ENCODE peak calls at places on chromosomes 3 and 15, in four cellular contexts. One of them, this sample, is unnamed.

GRCh38 chr3:195900426-195901355 is 7.7 kb downstream of the TNK2 start:
- DNase-seq in ovary: no peak
- DNase-seq in AG04450: no peak
- DNase-seq in colonic mucosa: no peak
- DNase-seq in this sample: peak; percentile 81

GRCh38 chr15:62165793-62166380 is 802 bp upstream of the C2CD4B start:
- DNase-seq in colonic mucosa: no peak
- DNase-seq in ovary: no peak
- DNase-seq in AG04450: no peak
- DNase-seq in this sample: no peak

GRCh38 chr15:61750271-61751084 is 309.8 kb downstream of the VPS13C start:
- DNase-seq in colonic mucosa: peak; percentile 72
- DNase-seq in AG04450: no peak
- DNase-seq in ovary: no peak
- DNase-seq in this sample: no peak

GRCh38 chr15:84648539-84648938 is 5.5 kb downstream of the WDR73 start:
- DNase-seq in ovary: no peak
- DNase-seq in AG04450: no peak
- DNase-seq in colonic mucosa: no peak
- DNase-seq in this sample: no peak

GRCh38 chr3:62214850-62215249 is 158.5 kb downstream of the FEZF2 start:
- DNase-seq in ovary: no peak
- DNase-seq in AG04450: no peak
- DNase-seq in colonic mucosa: peak; percentile 22
- DNase-seq in this sample: no peak

GRCh38 chr3:123076496-123077418 is 9.9 kb downstream of the PDIA5 start:
- DNase-seq in colonic mucosa: no peak
- DNase-seq in ovary: peak; percentile 73
- DNase-seq in AG04450: no peak
- DNase-seq in this sample: no peak

GRCh38 chr15:74873756-74874424 is 725 bp upstream of the SCAMP2 start:
- DNase-seq in AG04450: no peak
- DNase-seq in ovary: peak; percentile 45
- DNase-seq in colonic mucosa: peak; percentile 47
- DNase-seq in this sample: no peak

GRCh38 chr3:196138927-196139680 is 57.2 kb upstream of the TFRC start:
- DNase-seq in AG04450: peak; percentile 55
- DNase-seq in ovary: no peak
- DNase-seq in colonic mucosa: no peak
- DNase-seq in this sample: no peak

GRCh38 chr15:80695911-80696651 is 971 bp downstream of the ABHD17C start:
- DNase-seq in colonic mucosa: peak; percentile 79
- DNase-seq in ovary: no peak
- DNase-seq in AG04450: no peak
- DNase-seq in this sample: peak; percentile 78

GRCh38 chr15:64738231-64739095 is 36.9 kb downstream of the RBPMS2 start:
- DNase-seq in colonic mucosa: no peak
- DNase-seq in AG04450: no peak
- DNase-seq in ovary: no peak
- DNase-seq in this sample: no peak

GRCh38 chr3:17986393-17986816 is 244.0 kb upstream of the TBC1D5 start:
- DNase-seq in ovary: no peak
- DNase-seq in colonic mucosa: no peak
- DNase-seq in AG04450: no peak
- DNase-seq in this sample: no peak

GRCh38 chr3:72062017-72062416 is 277.1 kb upstream of the PROK2 start:
- DNase-seq in ovary: no peak
- DNase-seq in colonic mucosa: no peak
- DNase-seq in AG04450: no peak
- DNase-seq in this sample: no peak

GRCh38 chr15:63264685-63265302 is 12.6 kb upstream of the APH1B start:
- DNase-seq in ovary: no peak
- DNase-seq in AG04450: peak; percentile 64
- DNase-seq in colonic mucosa: no peak
- DNase-seq in this sample: no peak

GRCh38 chr3:58640700-58641372 is 25.7 kb downstream of the FAM3D start:
- DNase-seq in colonic mucosa: peak; percentile 77
- DNase-seq in ovary: peak; percentile 60
- DNase-seq in AG04450: peak; percentile 50
- DNase-seq in this sample: peak; percentile 78

GRCh38 chr15:42385206-42385979 is 26.1 kb downstream of the CAPN3 start:
- DNase-seq in colonic mucosa: peak; percentile 59
- DNase-seq in ovary: no peak
- DNase-seq in AG04450: peak; percentile 27
- DNase-seq in this sample: no peak

GRCh38 chr3:170425491-170426239 is 7.0 kb downstream of the CLDN11 start:
- DNase-seq in colonic mucosa: no peak
- DNase-seq in ovary: no peak
- DNase-seq in AG04450: no peak
- DNase-seq in this sample: no peak

GRCh38 chr15:74497584-74497983 is 36.6 kb upstream of the UBL7 start:
- DNase-seq in ovary: no peak
- DNase-seq in AG04450: no peak
- DNase-seq in colonic mucosa: peak; percentile 21
- DNase-seq in this sample: peak; percentile 48

GRCh38 chr15:34365073-34365825 is 1.7 kb downstream of the LPCAT4 start:
- DNase-seq in AG04450: no peak
- DNase-seq in ovary: no peak
- DNase-seq in colonic mucosa: no peak
- DNase-seq in this sample: no peak

GRCh38 chr3:39907981-39908380 is 98.6 kb downstream of the MYRIP start:
- DNase-seq in ovary: no peak
- DNase-seq in AG04450: no peak
- DNase-seq in colonic mucosa: peak; percentile 45
- DNase-seq in this sample: peak; percentile 60

GRCh38 chr15:58528197-58528870 is 96.5 kb downstream of the LIPC start:
- DNase-seq in AG04450: no peak
- DNase-seq in ovary: no peak
- DNase-seq in colonic mucosa: peak; percentile 71
- DNase-seq in this sample: peak; percentile 59

GRCh38 chr3:170637321-170637720 is 51.4 kb upstream of the SLC7A14 start:
- DNase-seq in ovary: no peak
- DNase-seq in colonic mucosa: no peak
- DNase-seq in AG04450: no peak
- DNase-seq in this sample: no peak

GRCh38 chr3:53147903-53148400 is 13.1 kb upstream of the PRKCD start:
- DNase-seq in ovary: no peak
- DNase-seq in colonic mucosa: no peak
- DNase-seq in AG04450: no peak
- DNase-seq in this sample: no peak

GRCh38 chr3:149397528-149397927 is 20.1 kb upstream of the TM4SF1 start:
- DNase-seq in AG04450: no peak
- DNase-seq in ovary: no peak
- DNase-seq in colonic mucosa: no peak
- DNase-seq in this sample: no peak

GRCh38 chr3:140223631-140224030 is 288.6 kb downstream of the CLSTN2 start:
- DNase-seq in AG04450: no peak
- DNase-seq in ovary: no peak
- DNase-seq in colonic mucosa: no peak
- DNase-seq in this sample: no peak

GRCh38 chr3:134323966-134324962 is 50.0 kb downstream of the AMOTL2 start:
- DNase-seq in AG04450: no peak
- DNase-seq in colonic mucosa: no peak
- DNase-seq in ovary: no peak
- DNase-seq in this sample: no peak

GRCh38 chr15:61195116-61196002 is 33.7 kb downstream of the RORA start:
- DNase-seq in AG04450: no peak
- DNase-seq in colonic mucosa: peak; percentile 21
- DNase-seq in ovary: no peak
- DNase-seq in this sample: no peak

DNA sequence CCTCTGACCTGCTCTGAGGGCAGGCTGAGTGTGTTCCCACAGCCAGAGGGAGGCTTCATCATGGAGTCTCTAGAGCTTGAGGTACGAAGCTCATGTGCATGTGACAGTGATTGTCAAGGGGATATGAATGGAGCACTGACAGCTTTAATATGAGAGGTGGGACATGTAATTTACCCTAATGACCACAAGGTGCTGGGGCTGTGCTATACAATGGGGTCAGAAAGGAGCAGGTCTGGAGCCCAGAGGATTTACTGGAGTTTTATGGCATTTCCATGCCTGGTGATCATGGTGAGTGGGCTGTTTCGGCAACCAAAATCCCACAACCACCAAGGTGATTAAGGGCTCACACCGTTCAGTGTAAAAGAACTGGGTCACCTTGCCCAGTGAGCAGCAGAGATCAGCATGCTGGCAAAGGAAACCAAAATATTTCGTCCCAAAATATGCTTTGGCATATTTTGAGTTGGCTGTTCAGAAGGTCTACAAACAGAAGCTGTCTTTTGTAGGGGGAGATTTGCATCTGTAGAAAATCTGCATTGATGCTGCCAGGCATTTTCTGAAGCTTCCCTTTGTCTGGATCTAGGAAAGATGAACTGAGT is 40.1 kb upstream of the RASGRF1 start:
- DNase-seq in ovary: no peak
- DNase-seq in colonic mucosa: no peak
- DNase-seq in AG04450: no peak
- DNase-seq in this sample: no peak
- TF ChIP-seq CTCF in ovary: no peak
- TF ChIP-seq CTCF in colonic mucosa: no peak
- TF ChIP-seq CTCF in AG04450: no peak
- TF ChIP-seq CTCF in this sample: no peak

GRCh38 chr3:65761890-65762605 is 276.7 kb downstream of the MAGI1 start:
- DNase-seq in colonic mucosa: no peak
- DNase-seq in AG04450: no peak
- DNase-seq in ovary: no peak
- DNase-seq in this sample: no peak

GRCh38 chr3:65761431-65761830 is 277.3 kb downstream of the MAGI1 start:
- DNase-seq in colonic mucosa: no peak
- DNase-seq in AG04450: no peak
- DNase-seq in ovary: no peak
- DNase-seq in this sample: no peak

GRCh38 chr3:65758438-65758837 is 280.3 kb downstream of the MAGI1 start:
- DNase-seq in AG04450: no peak
- DNase-seq in ovary: no peak
- DNase-seq in colonic mucosa: no peak
- DNase-seq in this sample: no peak

GRCh38 chr3:65758871-65759598 is 279.7 kb downstream of the MAGI1 start:
- DNase-seq in colonic mucosa: no peak
- DNase-seq in AG04450: no peak
- DNase-seq in ovary: no peak
- DNase-seq in this sample: no peak
- H3K27ac ChIP-seq in colonic mucosa: no peak overlapping the region
- H3K27ac ChIP-seq in AG04450: no peak overlapping the region
- H3K27ac ChIP-seq in ovary: no peak overlapping the region
- H3K27ac ChIP-seq in this sample: no peak overlapping the region

GRCh38 chr15:95192923-95193322 is 961.6 kb downstream of the MCTP2 start:
- DNase-seq in ovary: no peak
- DNase-seq in colonic mucosa: no peak
- DNase-seq in AG04450: no peak
- DNase-seq in this sample: no peak

DNA sequence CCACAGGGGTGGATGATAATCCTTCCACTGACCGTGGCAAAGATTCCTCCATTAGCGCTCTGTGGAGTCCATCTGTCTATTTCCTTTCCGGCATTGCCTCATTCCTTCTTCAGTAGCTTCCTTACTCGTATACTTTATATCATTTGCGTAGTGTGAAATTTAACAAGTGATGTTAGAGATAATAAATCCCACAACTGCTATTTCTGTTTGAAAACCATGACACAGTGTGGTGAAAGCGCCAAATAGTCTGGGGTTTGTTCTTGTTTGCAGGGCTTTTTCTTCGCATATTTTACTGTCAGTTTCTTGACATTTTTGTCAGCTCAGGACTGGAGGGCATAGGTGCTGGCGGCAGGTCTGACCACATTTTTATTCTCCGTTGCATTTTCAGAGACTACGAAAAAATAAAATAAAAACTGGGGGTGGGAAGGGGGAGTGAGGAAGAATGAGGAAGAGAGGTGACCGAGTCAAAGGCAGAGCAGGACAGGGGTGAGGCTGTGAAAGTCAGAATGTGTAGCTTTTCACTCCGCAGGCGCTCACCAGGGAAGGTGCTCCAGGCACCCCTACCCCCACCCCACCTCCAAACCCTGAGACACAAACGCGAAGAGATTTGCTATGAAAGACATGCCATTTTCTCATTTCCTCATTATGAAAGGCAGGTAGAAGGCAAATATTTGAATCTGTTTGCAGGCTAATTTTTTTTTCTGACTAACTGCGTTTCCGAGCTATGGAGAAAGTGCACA is 965.0 kb downstream of the MCTP2 start:
- DNase-seq in ovary: no peak
- DNase-seq in AG04450: no peak
- DNase-seq in colonic mucosa: no peak
- DNase-seq in this sample: no peak
- TF ChIP-seq CTCF in ovary: no peak
- TF ChIP-seq CTCF in AG04450: no peak
- TF ChIP-seq CTCF in colonic mucosa: no peak
- TF ChIP-seq CTCF in this sample: no peak

GRCh38 chr3:64656544-64656943 is 31.3 kb downstream of the ADAMTS9 start:
- DNase-seq in colonic mucosa: no peak
- DNase-seq in ovary: no peak
- DNase-seq in AG04450: no peak
- DNase-seq in this sample: no peak
- H3K27ac ChIP-seq in colonic mucosa: no peak overlapping the region
- H3K27ac ChIP-seq in ovary: no peak overlapping the region
- H3K27ac ChIP-seq in AG04450: no peak overlapping the region
- H3K27ac ChIP-seq in this sample: no peak overlapping the region